ENCODE peak calls at places on chromosomes 12 and 14, in eight cellular contexts. J is K562, L is sigmoid colon, W is stomach, Y is GM12878, B is HepG2, O is upper lobe of left lung, R is SK-N-SH. Z is an unnamed sample.

GRCh38 chr14:91947196-91948184 is at the start of gene FBLN5:
- DNase-seq in J (no peak), L (peak), W (peak), Y (no peak), B (no peak), O (peak), R (peak), Z (no peak)

GRCh38 chr12:77324763-77325468 is 259.5 kb upstream of the E2F7 start:
- DNase-seq in J (peak), L (peak), W (peak), Y (no peak), B (peak), O (peak), R (peak), Z (no peak)

GRCh38 chr14:101108579-101109346 is 205.2 kb upstream of the RTL1 start:
- DNase-seq in J (no peak), L (peak), W (peak), Y (no peak), B (no peak), O (no peak), R (no peak), Z (peak)

GRCh38 chr12:74794522-74794921 is 256.9 kb downstream of the ATXN7L3B start:
- DNase-seq in J (no peak), L (no peak), W (no peak), Y (no peak), B (no peak), O (no peak), R (no peak), Z (no peak)

GRCh38 chr14:50213795-50214194 is 17.6 kb downstream of the SOS2 start:
- DNase-seq in J (no peak), L (no peak), W (no peak), Y (no peak), B (no peak), O (no peak), R (no peak), Z (no peak)

GRCh38 chr14:22147716-22148115 is 441.3 kb downstream of the DAD1 start:
- DNase-seq in J (no peak), L (no peak), W (no peak), Y (no peak), B (no peak), O (no peak), R (no peak), Z (no peak)

GRCh38 chr12:118571730-118572129 is 195.4 kb downstream of the SUDS3 start:
- DNase-seq in J (no peak), L (no peak), W (no peak), Y (no peak), B (no peak), O (no peak), R (no peak), Z (no peak)

GRCh38 chr12:95805864-95806669 is 15.5 kb upstream of the NTN4 start:
- DNase-seq in J (no peak), L (no peak), W (no peak), Y (no peak), B (no peak), O (no peak), R (no peak), Z (no peak)

GRCh38 chr14:35808076-35808657 is 928 bp downstream of the RALGAPA1 start:
- DNase-seq in J (peak), L (no peak), W (peak), Y (no peak), B (no peak), O (peak), R (no peak), Z (no peak)

GRCh38 chr12:17810399-17810798 is 279.6 kb downstream of the RERGL start:
- DNase-seq in J (no peak), L (no peak), W (no peak), Y (no peak), B (no peak), O (no peak), R (no peak), Z (peak)

GRCh38 chr12:69252033-69252432 is 12.7 kb downstream of the CPSF6 start:
- DNase-seq in J (no peak), L (no peak), W (no peak), Y (no peak), B (no peak), O (no peak), R (no peak), Z (no peak)

GRCh38 chr14:75427482-75428229 is at the start of gene JDP2:
- DNase-seq in J (peak), L (peak), W (peak), Y (no peak), B (peak), O (peak), R (peak), Z (peak)

GRCh38 chr12:52896190-52897100 is 8.4 kb downstream of the KRT8 start:
- DNase-seq in J (no peak), L (no peak), W (no peak), Y (no peak), B (no peak), O (no peak), R (no peak), Z (no peak)

GRCh38 chr14:65000868-65001600 is 14.3 kb downstream of the FNTB start:
- DNase-seq in J (no peak), L (no peak), W (no peak), Y (no peak), B (no peak), O (no peak), R (no peak), Z (no peak)

GRCh38 chr12:32864731-32865130 is 31.8 kb downstream of the PKP2 start:
- DNase-seq in J (no peak), L (no peak), W (no peak), Y (no peak), B (no peak), O (no peak), R (no peak), Z (no peak)

GRCh38 chr14:101116486-101117130 is 213.1 kb upstream of the RTL1 start:
- DNase-seq in J (no peak), L (peak), W (no peak), Y (no peak), B (no peak), O (peak), R (no peak), Z (peak)

GRCh38 chr14:45947785-45948184 is 694.8 kb upstream of the MIS18BP1 start:
- DNase-seq in J (no peak), L (no peak), W (no peak), Y (no peak), B (no peak), O (no peak), R (no peak), Z (no peak)

GRCh38 chr12:121800694-121801600 is 2.9 kb upstream of the SETD1B start:
- DNase-seq in J (peak), L (peak), W (peak), Y (no peak), B (no peak), O (peak), R (peak), Z (no peak)

GRCh38 chr12:14841761-14842160 is 1.6 kb downstream of the ART4 start:
- DNase-seq in J (no peak), L (peak), W (no peak), Y (no peak), B (peak), O (peak), R (no peak), Z (no peak)
- TF ChIP-seq POLR2AphosphoS5 in J (no peak), L (peak), W (peak), Y (no peak), B (peak), O (peak), R (peak), Z (peak)

DNA sequence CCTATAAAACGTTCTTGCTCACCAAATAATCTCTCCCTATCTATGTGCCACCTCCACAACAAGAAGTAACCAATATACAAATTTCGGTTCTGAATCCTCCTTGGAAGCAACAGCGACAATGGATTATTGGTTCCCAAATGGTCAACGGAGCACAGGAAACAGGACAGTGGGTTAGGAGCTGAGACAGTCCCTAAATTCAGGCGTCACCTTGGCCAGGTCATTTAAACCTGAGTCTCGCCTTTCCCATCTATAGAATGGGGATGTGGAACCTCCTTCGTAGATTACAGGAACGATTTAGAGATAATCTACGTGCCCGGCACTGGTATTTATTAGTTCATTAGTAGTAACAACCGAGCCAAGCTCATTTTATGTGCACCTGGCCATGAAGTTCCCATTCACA is 1.1 kb downstream of the NT5DC3 start:
- DNase-seq in J (no peak), L (no peak), W (no peak), Y (no peak), B (no peak), O (no peak), R (no peak), Z (no peak)
- TF ChIP-seq EP300 in J (no peak), L (no peak), W (no peak), Y (no peak), B (no peak), O (no peak), R (no peak), Z (no peak)

DNA sequence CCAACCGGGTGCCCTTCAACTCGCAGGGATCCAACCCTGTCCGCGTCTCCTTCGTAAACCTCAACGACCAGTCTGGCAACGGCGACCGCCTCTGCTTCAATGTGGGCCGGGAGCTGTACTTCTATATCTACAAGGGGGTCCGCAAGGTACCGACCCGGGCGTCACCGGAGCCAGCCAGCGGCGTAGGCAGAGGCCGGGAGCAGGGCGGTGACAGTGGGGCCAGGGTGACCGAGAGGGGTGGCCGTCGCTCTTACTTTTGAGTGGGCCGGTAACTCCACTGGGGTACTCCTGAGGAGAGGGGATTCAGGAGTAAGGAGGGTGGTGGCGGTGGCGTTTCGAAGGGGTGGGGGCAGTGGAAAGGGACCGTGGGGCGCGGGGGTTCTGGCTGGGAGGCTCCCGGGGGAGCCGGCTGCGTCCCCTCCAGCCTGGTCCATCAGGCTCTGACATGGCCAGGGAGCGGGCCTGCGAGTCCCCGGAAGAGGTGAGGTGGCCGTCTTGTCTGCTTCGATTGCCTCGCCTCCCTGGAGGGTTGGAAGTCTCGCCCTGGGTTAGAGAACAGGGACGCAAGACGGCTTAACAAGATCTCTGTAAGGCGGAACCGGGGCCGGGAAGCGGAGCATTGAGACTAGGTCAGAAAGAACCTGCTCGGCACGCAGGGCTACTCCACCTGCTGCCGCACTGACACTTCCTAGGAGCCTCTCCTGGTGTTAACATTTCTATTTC is 491 bp downstream of the WDR20 start:
- DNase-seq in J (peak), L (peak), W (peak), Y (no peak), B (peak), O (peak), R (peak), Z (no peak)
- TF ChIP-seq POLR2AphosphoS5 in J (no peak), L (no peak), W (no peak), Y (no peak), B (no peak), O (no peak), R (no peak), Z (no peak)

GRCh38 chr12:132949936-132950837 is 5.9 kb downstream of the ZNF605 start:
- DNase-seq in J (no peak), L (no peak), W (no peak), Y (no peak), B (no peak), O (no peak), R (no peak), Z (no peak)
- TF ChIP-seq EP300 in J (no peak), L (no peak), W (no peak), Y (no peak), B (no peak), O (no peak), R (no peak), Z (no peak)

DNA sequence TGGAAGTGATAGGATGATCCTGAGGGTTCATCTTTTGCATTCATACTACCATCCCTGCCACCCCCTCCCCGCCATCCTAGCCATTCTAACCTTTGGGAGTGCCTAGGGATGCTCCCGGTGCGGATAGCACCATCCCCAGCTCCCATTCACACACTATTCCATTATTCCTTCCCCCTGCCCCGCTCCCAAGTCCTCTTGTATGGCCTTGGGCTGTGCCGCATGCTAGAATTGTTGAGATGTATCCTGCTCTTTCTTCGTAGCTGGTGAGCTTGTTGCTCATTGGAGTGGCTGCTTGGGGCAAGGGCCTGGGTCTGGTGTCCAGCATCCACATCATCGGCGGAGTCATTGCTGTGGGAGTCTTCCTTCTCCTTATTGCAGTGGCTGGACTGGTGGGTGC is 644 bp downstream of the TSPAN31 start:
- DNase-seq in J (no peak), L (peak), W (no peak), Y (no peak), B (no peak), O (no peak), R (no peak), Z (no peak)
- TF ChIP-seq POLR2AphosphoS5 in J (peak), L (no peak), W (no peak), Y (no peak), B (no peak), O (no peak), R (peak), Z (no peak)

Z was measured in esophagus muscularis mucosa.